ENCODE peak calls at places on chromosomes 2 and 18, in seven cellular contexts. One of them, this sample, is unnamed.

GRCh38 chr2:218271865-218272530 is 1.7 kb downstream of the PNKD start:
- DNase-seq in lung microvascular endothelial cell: no peak
- DNase-seq in epithelial cell of esophagus: no peak
- DNase-seq in NCI-H345: no peak
- DNase-seq in AML-193: no peak
- DNase-seq in stimulated activated CD4-positive, alpha-beta T cell treated with anti-CD3 and anti-CD28 coated beads, TNF-alpha, amount 100 ng/mL, for 24 hours: no peak
- DNase-seq in activated T-helper 1 cell treated with anti-CD3 and anti-CD28 coated beads, Interleukin-12 subunit alpha, Interleukin-12 subunit beta, Interleukin-2, Interleukin-4 antibody, amounts not matched to agents 30 ng/mL and 10 ng/mL and 1 ng/mL, durations not matched to agents 14 hours and 24 hours and 36 hours: no peak
- DNase-seq in this sample: peak

GRCh38 chr2:142445542-142445941 is 314.7 kb upstream of the LRP1B start:
- DNase-seq in lung microvascular endothelial cell: no peak
- DNase-seq in epithelial cell of esophagus: no peak
- DNase-seq in AML-193: no peak
- DNase-seq in NCI-H345: no peak
- DNase-seq in activated T-helper 1 cell treated with anti-CD3 and anti-CD28 coated beads, Interleukin-12 subunit alpha, Interleukin-12 subunit beta, Interleukin-2, Interleukin-4 antibody, amounts not matched to agents 30 ng/mL and 10 ng/mL and 1 ng/mL, durations not matched to agents 14 hours and 24 hours and 36 hours: no peak
- DNase-seq in stimulated activated CD4-positive, alpha-beta T cell treated with anti-CD3 and anti-CD28 coated beads, TNF-alpha, amount 100 ng/mL, for 24 hours: no peak
- DNase-seq in this sample: no peak

GRCh38 chr2:229137623-229138022 is 133.5 kb downstream of the PID1 start:
- DNase-seq in activated T-helper 1 cell treated with anti-CD3 and anti-CD28 coated beads, Interleukin-12 subunit alpha, Interleukin-12 subunit beta, Interleukin-2, Interleukin-4 antibody, amounts not matched to agents 30 ng/mL and 10 ng/mL and 1 ng/mL, durations not matched to agents 14 hours and 24 hours and 36 hours: no peak
- DNase-seq in AML-193: no peak
- DNase-seq in epithelial cell of esophagus: no peak
- DNase-seq in lung microvascular endothelial cell: no peak
- DNase-seq in stimulated activated CD4-positive, alpha-beta T cell treated with anti-CD3 and anti-CD28 coated beads, TNF-alpha, amount 100 ng/mL, for 24 hours: no peak
- DNase-seq in NCI-H345: peak
- DNase-seq in this sample: no peak

GRCh38 chr18:24797987-24798386 is 337.6 kb downstream of the HRH4 start:
- DNase-seq in activated T-helper 1 cell treated with anti-CD3 and anti-CD28 coated beads, Interleukin-12 subunit alpha, Interleukin-12 subunit beta, Interleukin-2, Interleukin-4 antibody, amounts not matched to agents 30 ng/mL and 10 ng/mL and 1 ng/mL, durations not matched to agents 14 hours and 24 hours and 36 hours: no peak
- DNase-seq in lung microvascular endothelial cell: no peak
- DNase-seq in stimulated activated CD4-positive, alpha-beta T cell treated with anti-CD3 and anti-CD28 coated beads, TNF-alpha, amount 100 ng/mL, for 24 hours: no peak
- DNase-seq in epithelial cell of esophagus: no peak
- DNase-seq in NCI-H345: no peak
- DNase-seq in AML-193: no peak
- DNase-seq in this sample: no peak

GRCh38 chr18:59054892-59055291 is 84.8 kb upstream of the SEC11C start:
- DNase-seq in epithelial cell of esophagus: no peak
- DNase-seq in activated T-helper 1 cell treated with anti-CD3 and anti-CD28 coated beads, Interleukin-12 subunit alpha, Interleukin-12 subunit beta, Interleukin-2, Interleukin-4 antibody, amounts not matched to agents 30 ng/mL and 10 ng/mL and 1 ng/mL, durations not matched to agents 14 hours and 24 hours and 36 hours: no peak
- DNase-seq in lung microvascular endothelial cell: no peak
- DNase-seq in NCI-H345: no peak
- DNase-seq in AML-193: no peak
- DNase-seq in stimulated activated CD4-positive, alpha-beta T cell treated with anti-CD3 and anti-CD28 coated beads, TNF-alpha, amount 100 ng/mL, for 24 hours: no peak
- DNase-seq in this sample: no peak

GRCh38 chr2:217077841-217078407 is 218.1 kb upstream of the TNP1 start:
- DNase-seq in AML-193: no peak
- DNase-seq in activated T-helper 1 cell treated with anti-CD3 and anti-CD28 coated beads, Interleukin-12 subunit alpha, Interleukin-12 subunit beta, Interleukin-2, Interleukin-4 antibody, amounts not matched to agents 30 ng/mL and 10 ng/mL and 1 ng/mL, durations not matched to agents 14 hours and 24 hours and 36 hours: no peak
- DNase-seq in epithelial cell of esophagus: peak
- DNase-seq in NCI-H345: no peak
- DNase-seq in stimulated activated CD4-positive, alpha-beta T cell treated with anti-CD3 and anti-CD28 coated beads, TNF-alpha, amount 100 ng/mL, for 24 hours: no peak
- DNase-seq in lung microvascular endothelial cell: no peak
- DNase-seq in this sample: peak

GRCh38 chr2:219578811-219579210 is 6.7 kb downstream of the INHA start:
- DNase-seq in activated T-helper 1 cell treated with anti-CD3 and anti-CD28 coated beads, Interleukin-12 subunit alpha, Interleukin-12 subunit beta, Interleukin-2, Interleukin-4 antibody, amounts not matched to agents 30 ng/mL and 10 ng/mL and 1 ng/mL, durations not matched to agents 14 hours and 24 hours and 36 hours: no peak
- DNase-seq in stimulated activated CD4-positive, alpha-beta T cell treated with anti-CD3 and anti-CD28 coated beads, TNF-alpha, amount 100 ng/mL, for 24 hours: no peak
- DNase-seq in epithelial cell of esophagus: peak
- DNase-seq in lung microvascular endothelial cell: no peak
- DNase-seq in AML-193: peak
- DNase-seq in NCI-H345: no peak
- DNase-seq in this sample: peak

GRCh38 chr2:128473175-128474013 is 154.7 kb upstream of the HS6ST1 start:
- DNase-seq in lung microvascular endothelial cell: no peak
- DNase-seq in activated T-helper 1 cell treated with anti-CD3 and anti-CD28 coated beads, Interleukin-12 subunit alpha, Interleukin-12 subunit beta, Interleukin-2, Interleukin-4 antibody, amounts not matched to agents 30 ng/mL and 10 ng/mL and 1 ng/mL, durations not matched to agents 14 hours and 24 hours and 36 hours: peak
- DNase-seq in AML-193: peak
- DNase-seq in NCI-H345: no peak
- DNase-seq in stimulated activated CD4-positive, alpha-beta T cell treated with anti-CD3 and anti-CD28 coated beads, TNF-alpha, amount 100 ng/mL, for 24 hours: no peak
- DNase-seq in epithelial cell of esophagus: no peak
- DNase-seq in this sample: peak

GRCh38 chr2:150911766-150912280 is 349.8 kb downstream of the RBM43 start:
- DNase-seq in epithelial cell of esophagus: peak
- DNase-seq in activated T-helper 1 cell treated with anti-CD3 and anti-CD28 coated beads, Interleukin-12 subunit alpha, Interleukin-12 subunit beta, Interleukin-2, Interleukin-4 antibody, amounts not matched to agents 30 ng/mL and 10 ng/mL and 1 ng/mL, durations not matched to agents 14 hours and 24 hours and 36 hours: no peak
- DNase-seq in NCI-H345: no peak
- DNase-seq in stimulated activated CD4-positive, alpha-beta T cell treated with anti-CD3 and anti-CD28 coated beads, TNF-alpha, amount 100 ng/mL, for 24 hours: no peak
- DNase-seq in AML-193: no peak
- DNase-seq in lung microvascular endothelial cell: no peak
- DNase-seq in this sample: no peak

GRCh38 chr2:157732596-157732995 is 103.9 kb upstream of the ACVR1C start:
- DNase-seq in lung microvascular endothelial cell: peak
- DNase-seq in stimulated activated CD4-positive, alpha-beta T cell treated with anti-CD3 and anti-CD28 coated beads, TNF-alpha, amount 100 ng/mL, for 24 hours: no peak
- DNase-seq in activated T-helper 1 cell treated with anti-CD3 and anti-CD28 coated beads, Interleukin-12 subunit alpha, Interleukin-12 subunit beta, Interleukin-2, Interleukin-4 antibody, amounts not matched to agents 30 ng/mL and 10 ng/mL and 1 ng/mL, durations not matched to agents 14 hours and 24 hours and 36 hours: no peak
- DNase-seq in NCI-H345: no peak
- DNase-seq in AML-193: no peak
- DNase-seq in epithelial cell of esophagus: no peak
- DNase-seq in this sample: no peak

GRCh38 chr2:207513577-207514257 is 16.0 kb upstream of the CREB1 start:
- DNase-seq in activated T-helper 1 cell treated with anti-CD3 and anti-CD28 coated beads, Interleukin-12 subunit alpha, Interleukin-12 subunit beta, Interleukin-2, Interleukin-4 antibody, amounts not matched to agents 30 ng/mL and 10 ng/mL and 1 ng/mL, durations not matched to agents 14 hours and 24 hours and 36 hours: no peak
- DNase-seq in epithelial cell of esophagus: peak
- DNase-seq in stimulated activated CD4-positive, alpha-beta T cell treated with anti-CD3 and anti-CD28 coated beads, TNF-alpha, amount 100 ng/mL, for 24 hours: no peak
- DNase-seq in NCI-H345: no peak
- DNase-seq in AML-193: peak
- DNase-seq in lung microvascular endothelial cell: no peak
- DNase-seq in this sample: no peak

This sample was measured in erythroblast.